ENCODE peak calls at places on chromosomes 2 and 18, in four cellular contexts. C, P, M and T are unnamed samples.

GRCh38 chr2:127174176-127174575 is 45.9 kb downstream of the CYP27C1 start:
- DNase-seq in C (peak; percentile 43), P (no peak), M (peak; percentile 57), T (no peak)

GRCh38 chr18:39450958-39451357 is 1885.4 kb upstream of the CELF4 start:
- DNase-seq in C (no peak), P (no peak), M (no peak), T (no peak)

GRCh38 chr2:16487686-16488085 is 177.9 kb downstream of the CYRIA start:
- DNase-seq in C (no peak), P (no peak), M (no peak), T (peak; percentile 13)

GRCh38 chr2:39938035-39938835 is 159.2 kb upstream of the THUMPD2 start:
- DNase-seq in C (no peak), P (no peak), M (no peak), T (no peak)

GRCh38 chr2:42810971-42811865 is 18.8 kb upstream of the HAAO start:
- DNase-seq in C (peak; percentile 71), P (peak; percentile 59), M (peak; percentile 88), T (peak; percentile 50)

GRCh38 chr2:62713837-62714236 is 8.3 kb downstream of the EHBP1 start:
- DNase-seq in C (no peak), P (no peak), M (no peak), T (no peak)

GRCh38 chr2:18651842-18652774 is 62.7 kb upstream of the NT5C1B start:
- DNase-seq in C (no peak), P (no peak), M (no peak), T (no peak)

GRCh38 chr2:239053801-239054503 is 206.1 kb downstream of the TWIST2 start:
- DNase-seq in C (no peak), P (no peak), M (no peak), T (no peak)

GRCh38 chr18:55587341-55588000 is 521 bp downstream of the TCF4 start:
- DNase-seq in C (peak; percentile 15), P (no peak), M (no peak), T (peak; percentile 35)

GRCh38 chr2:226561962-226562361 is 237.7 kb downstream of the IRS1 start:
- DNase-seq in C (no peak), P (no peak), M (no peak), T (no peak)

GRCh38 chr18:67232991-67233390 is 283.5 kb downstream of the DSEL start:
- DNase-seq in C (no peak), P (no peak), M (no peak), T (no peak)

GRCh38 chr18:741931-742512 is 29.6 kb upstream of the ENOSF1 start:
- DNase-seq in C (no peak), P (no peak), M (no peak), T (no peak)

GRCh38 chr2:25251461-25252273 is 83.3 kb upstream of the POMC start:
- DNase-seq in C (peak; percentile 57), P (peak; percentile 60), M (no peak), T (peak; percentile 72)

GRCh38 chr2:208179028-208179609 is 10.7 kb downstream of the C2orf80 start:
- DNase-seq in C (peak; percentile 24), P (no peak), M (no peak), T (peak; percentile 10)

GRCh38 chr18:34117319-34117718 is 107.4 kb downstream of the NOL4 start:
- DNase-seq in C (no peak), P (no peak), M (no peak), T (no peak)

GRCh38 chr2:170544817-170545216 is 170.3 kb upstream of the SP5 start:
- DNase-seq in C (no peak), P (no peak), M (no peak), T (no peak)

GRCh38 chr18:67669993-67670671 is 153.6 kb upstream of the DSEL start:
- DNase-seq in C (no peak), P (no peak), M (no peak), T (no peak)

GRCh38 chr2:152407204-152407721 is 72.3 kb downstream of the FMNL2 start:
- DNase-seq in C (peak; percentile 64), P (no peak), M (no peak), T (peak; percentile 63)

GRCh38 chr18:45008694-45009372 is 328.1 kb downstream of the SETBP1 start:
- DNase-seq in C (no peak), P (no peak), M (no peak), T (no peak)

GRCh38 chr2:19349911-19350677 is 8.3 kb downstream of the OSR1 start:
- DNase-seq in C (peak; percentile 87), P (peak; percentile 56), M (no peak), T (peak; percentile 81)

GRCh38 chr18:32439802-32440201 is 30.9 kb downstream of the GAREM1 start:
- DNase-seq in C (peak; percentile 48), P (no peak), M (no peak), T (no peak)

GRCh38 chr2:231191896-231192872 is 6.2 kb upstream of the ARMC9 start:
- DNase-seq in C (peak; percentile 80), P (no peak), M (peak; percentile 87), T (peak; percentile 71)

GRCh38 chr2:60899230-60899891 is 18.0 kb downstream of the REL start:
- DNase-seq in C (no peak), P (no peak), M (no peak), T (no peak)

GRCh38 chr2:130335226-130335625 is 7.5 kb upstream of the IMP4 start:
- DNase-seq in C (no peak), P (no peak), M (no peak), T (no peak)

GRCh38 chr2:130336877-130337734 is 5.6 kb upstream of the IMP4 start:
- DNase-seq in C (peak; percentile 90), P (peak; percentile 53), M (no peak), T (peak; percentile 93)

GRCh38 chr2:130334026-130334425 is 8.7 kb upstream of the IMP4 start:
- DNase-seq in C (no peak), P (no peak), M (no peak), T (no peak)

GRCh38 chr2:130337735-130338325 is 4.9 kb upstream of the IMP4 start:
- DNase-seq in C (no peak), P (no peak), M (no peak), T (no peak)

DNA sequence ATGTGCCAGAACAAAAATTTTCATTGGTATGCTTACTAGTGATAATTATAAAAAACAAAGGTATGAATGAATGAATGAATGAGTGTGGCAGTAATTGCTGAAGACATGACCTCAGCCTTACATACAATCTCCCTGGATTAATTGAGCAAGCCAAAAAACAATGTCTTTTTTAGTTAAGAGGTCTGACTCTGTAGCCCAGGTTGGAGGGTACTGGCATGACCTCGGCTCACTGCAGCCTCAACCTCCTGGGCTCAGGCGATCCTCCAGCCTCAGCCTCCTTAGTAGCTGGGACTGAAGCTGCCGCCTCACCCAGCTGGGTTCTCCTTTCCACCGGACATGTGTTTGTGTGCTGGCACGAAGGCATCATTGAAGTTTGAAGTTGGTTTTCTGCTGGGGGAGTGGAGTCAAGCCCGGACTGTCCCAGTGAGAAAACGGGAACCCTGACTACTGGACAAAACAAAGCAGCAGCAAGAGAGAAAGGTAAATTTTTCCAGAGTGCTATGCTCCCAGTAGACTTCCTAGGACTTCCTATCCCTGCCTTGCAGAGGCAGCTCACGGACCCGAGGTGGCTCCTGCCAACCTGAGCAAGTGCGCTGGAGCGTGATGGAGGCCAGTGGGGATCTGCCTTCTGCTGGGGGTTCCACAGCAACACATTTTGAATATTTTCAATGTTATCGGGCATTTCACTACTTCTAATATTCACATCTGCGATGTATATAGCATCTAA is 6.4 kb upstream of the IMP4 start:
- DNase-seq in C (no peak), P (no peak), M (no peak), T (no peak)
- TF ChIP-seq CTCF in C (no peak), P (no peak), M (no peak), T (no peak)

GRCh38 chr18:68713131-68713530 is 1.8 kb downstream of the TMX3 start:
- DNase-seq in C (no peak), P (no peak), M (no peak), T (no peak)
- TF ChIP-seq CTCF in C (no peak), P (no peak), M (no peak), T (no peak)

DNA sequence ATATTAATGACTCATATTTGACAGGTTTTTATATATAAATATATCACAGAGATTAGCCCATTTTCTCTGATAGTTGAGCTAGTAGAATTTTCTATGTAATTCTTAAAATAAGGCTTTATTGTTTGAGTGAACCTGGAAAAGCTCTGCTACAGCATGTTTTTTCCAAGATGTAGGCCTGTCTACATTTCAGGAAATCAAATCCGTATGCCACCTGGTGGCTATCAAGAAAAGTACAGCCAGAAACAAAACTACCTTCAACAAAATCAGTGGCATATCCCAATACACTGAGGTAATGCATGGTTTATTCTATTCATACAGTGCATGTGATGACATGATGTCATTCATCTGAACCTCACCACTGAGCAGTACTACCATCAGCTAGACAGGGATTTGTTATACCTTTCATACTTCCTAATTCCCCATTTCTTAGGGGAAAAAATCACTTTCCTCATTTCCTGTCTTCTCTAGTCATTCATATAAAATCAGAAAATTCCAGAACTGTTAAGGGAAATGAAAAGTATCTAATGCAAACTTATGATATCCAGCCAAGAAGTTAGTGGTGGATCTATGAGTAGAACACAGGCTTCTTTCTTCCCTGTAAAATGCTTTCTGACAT is 310.4 kb upstream of the SYT4 start:
- DNase-seq in C (no peak), P (no peak), M (no peak), T (no peak)
- TF ChIP-seq CTCF in C (peak; percentile 58), P (peak; percentile 55), M (peak; percentile 51), T (peak; percentile 75)

DNA sequence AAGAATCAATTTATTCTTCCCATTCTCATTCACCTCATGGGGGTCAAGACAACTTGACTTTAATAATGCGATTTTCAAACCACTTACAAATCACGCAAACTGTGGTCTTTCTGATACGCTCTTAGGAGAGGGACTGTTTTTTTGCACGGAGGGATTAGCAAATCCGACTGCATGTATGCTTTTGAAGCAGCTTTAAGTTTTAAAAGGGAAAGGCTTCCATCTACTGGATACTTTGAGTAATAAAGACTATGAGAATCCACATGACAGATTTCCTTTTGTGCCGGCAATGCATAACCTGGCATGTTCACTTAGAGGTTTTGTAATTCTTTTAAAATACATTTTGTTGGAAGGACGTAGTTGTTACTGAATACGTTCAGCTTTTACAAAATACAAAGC is 322.9 kb upstream of the KCNJ3 start:
- DNase-seq in C (no peak), P (no peak), M (no peak), T (peak; percentile 5)
- TF ChIP-seq CTCF in C (peak; percentile 24), P (no peak), M (no peak), T (peak; percentile 51)

DNA sequence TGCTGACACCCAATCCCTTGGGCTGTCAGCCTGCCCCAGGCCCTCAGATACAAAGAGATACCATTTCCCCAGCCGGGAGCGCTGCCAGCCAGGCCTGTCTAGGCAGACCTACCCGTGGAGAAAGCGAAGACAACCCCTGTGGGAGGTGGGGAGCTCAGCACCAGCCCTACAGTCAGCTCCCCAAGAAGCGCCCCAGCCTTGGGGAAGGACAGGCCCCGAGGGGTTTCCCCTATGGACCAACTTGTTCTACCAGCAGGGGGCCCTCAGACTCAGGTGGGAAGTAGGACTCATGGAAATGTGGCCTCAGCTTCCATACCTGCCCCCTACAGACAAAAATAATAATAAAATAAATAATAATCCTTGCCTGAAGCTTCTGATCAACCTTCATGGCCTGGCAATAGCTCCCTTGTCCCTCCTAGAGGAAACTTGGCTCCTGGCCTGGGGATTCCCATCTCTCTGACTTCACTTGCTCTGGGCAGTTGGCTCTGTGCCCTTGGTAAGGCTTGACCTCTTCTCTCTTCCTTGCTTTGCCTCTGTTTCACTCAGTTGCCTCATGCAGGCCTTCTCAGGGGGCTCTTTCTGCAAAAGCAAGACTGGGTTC is 7.0 kb downstream of the SLC35F6 start:
- DNase-seq in C (peak; percentile 44), P (no peak), M (no peak), T (no peak)
- TF ChIP-seq CTCF in C (no peak), P (peak; percentile 11), M (no peak), T (no peak)

GRCh38 chr2:119208791-119209203 is 14.8 kb upstream of the STEAP3 start:
- DNase-seq in C (no peak), P (no peak), M (no peak), T (no peak)
- TF ChIP-seq CTCF in C (no peak), P (no peak), M (no peak), T (no peak)

GRCh38 chr2:4518596-4518995 is 815.2 kb downstream of the DCDC2C start:
- DNase-seq in C (no peak), P (no peak), M (no peak), T (no peak)
- TF ChIP-seq CTCF in C (no peak), P (no peak), M (no peak), T (no peak)